ENCODE peak calls at places on chromosomes 2 and 18, in five cellular contexts. O is body of pancreas, S is AG04450, D is heart right ventricle, T is GM20000. X is an unnamed sample.

GRCh38 chr2:196277002-196277401 is 105.6 kb upstream of the STK17B start:
- DNase-seq in O (no peak), S (no peak), D (no peak), T (peak), X (no peak)

GRCh38 chr2:178521304-178522150 is 41.3 kb downstream of the PLEKHA3 start:
- DNase-seq in O (no peak), S (no peak), D (no peak), T (no peak), X (no peak)

GRCh38 chr2:134169788-134170187 is 84.1 kb upstream of the MGAT5 start:
- DNase-seq in O (no peak), S (no peak), D (no peak), T (no peak), X (no peak)

GRCh38 chr2:230537531-230537976 is 121.6 kb downstream of the SP100 start:
- DNase-seq in O (no peak), S (no peak), D (no peak), T (peak), X (no peak)

GRCh38 chr2:73984203-73984921 is at the start of gene TET3:
- DNase-seq in O (peak), S (no peak), D (no peak), T (peak), X (no peak)

GRCh38 chr2:199716807-199717586 is 134.0 kb downstream of the FTCDNL1 start:
- DNase-seq in O (no peak), S (no peak), D (no peak), T (no peak), X (no peak)

GRCh38 chr2:105104208-105104731 is 66.4 kb downstream of the MRPS9 start:
- DNase-seq in O (no peak), S (peak), D (no peak), T (no peak), X (no peak)

GRCh38 chr2:216619411-216620393 is 13.5 kb upstream of the IGFBP2 start:
- DNase-seq in O (no peak), S (no peak), D (no peak), T (no peak), X (no peak)

GRCh38 chr2:43323810-43324588 is 97.6 kb upstream of the ZFP36L2 start:
- DNase-seq in O (peak), S (no peak), D (peak), T (no peak), X (no peak)

GRCh38 chr2:66753247-66754019 is 318.5 kb downstream of the MEIS1 start:
- DNase-seq in O (no peak), S (no peak), D (no peak), T (no peak), X (no peak)

GRCh38 chr2:47520825-47521665 is 118.1 kb downstream of the MSH2 start:
- DNase-seq in O (peak), S (no peak), D (peak), T (peak), X (no peak)

GRCh38 chr2:26380281-26380680 is 21.4 kb upstream of the DRC1 start:
- DNase-seq in O (no peak), S (no peak), D (no peak), T (no peak), X (no peak)

GRCh38 chr2:88590998-88591613 is 36.2 kb downstream of the EIF2AK3 start:
- DNase-seq in O (peak), S (peak), D (peak), T (peak), X (no peak)

GRCh38 chr2:180291552-180292421 is 284.7 kb upstream of the CWC22 start:
- DNase-seq in O (no peak), S (no peak), D (no peak), T (no peak), X (no peak)

GRCh38 chr2:27370816-27371620 is 602 bp downstream of the SNX17 start:
- DNase-seq in O (no peak), S (no peak), D (peak), T (peak), X (no peak)

GRCh38 chr2:20151116-20151571 is 73.8 kb downstream of the SDC1 start:
- DNase-seq in O (no peak), S (no peak), D (no peak), T (peak), X (no peak)

GRCh38 chr2:130349174-130349573 is 6.5 kb downstream of the IMP4 start:
- DNase-seq in O (no peak), S (no peak), D (no peak), T (no peak), X (no peak)

GRCh38 chr2:178363252-178363651 is 87.7 kb downstream of the PRKRA start:
- DNase-seq in O (no peak), S (no peak), D (no peak), T (no peak), X (no peak)

GRCh38 chr2:216474925-216475670 is 23.5 kb upstream of the RPL37A start:
- DNase-seq in O (no peak), S (no peak), D (no peak), T (peak), X (no peak)

GRCh38 chr2:161844845-161845244 is 220.6 kb downstream of the SLC4A10 start:
- DNase-seq in O (no peak), S (no peak), D (no peak), T (no peak), X (no peak)

GRCh38 chr2:179336782-179337534 is 72.3 kb upstream of the SESTD1 start:
- DNase-seq in O (no peak), S (no peak), D (no peak), T (no peak), X (no peak)

GRCh38 chr2:189018636-189019035 is 44.5 kb downstream of the COL3A1 start:
- DNase-seq in O (no peak), S (no peak), D (no peak), T (no peak), X (no peak)

GRCh38 chr2:2229898-2230817 is 100.9 kb downstream of the MYT1L start:
- DNase-seq in O (peak), S (no peak), D (no peak), T (no peak), X (no peak)

GRCh38 chr18:34783485-34783884 is 73.4 kb downstream of the DTNA start:
- DNase-seq in O (no peak), S (no peak), D (no peak), T (no peak), X (no peak)

GRCh38 chr2:21289994-21290393 is 166.2 kb downstream of the TDRD15 start:
- DNase-seq in O (no peak), S (no peak), D (no peak), T (no peak), X (no peak)

GRCh38 chr2:200624660-200625059 is 38.8 kb downstream of the AOX1 start:
- DNase-seq in O (no peak), S (no peak), D (no peak), T (no peak), X (no peak)

GRCh38 chr2:208040199-208041171 is 15.2 kb upstream of the PLEKHM3 start:
- DNase-seq in O (peak), S (peak), D (peak), T (peak), X (no peak)

GRCh38 chr2:227884511-227884947 is 13.1 kb downstream of the DAW1 start:
- DNase-seq in O (peak), S (peak), D (peak), T (peak), X (peak)

GRCh38 chr18:36899289-36899688 is 70.4 kb downstream of the KIAA1328 start:
- DNase-seq in O (no peak), S (no peak), D (no peak), T (no peak), X (no peak)
- TF ChIP-seq CTCF in O (no peak), S (no peak), D (no peak), T (no peak), X (peak)

DNA sequence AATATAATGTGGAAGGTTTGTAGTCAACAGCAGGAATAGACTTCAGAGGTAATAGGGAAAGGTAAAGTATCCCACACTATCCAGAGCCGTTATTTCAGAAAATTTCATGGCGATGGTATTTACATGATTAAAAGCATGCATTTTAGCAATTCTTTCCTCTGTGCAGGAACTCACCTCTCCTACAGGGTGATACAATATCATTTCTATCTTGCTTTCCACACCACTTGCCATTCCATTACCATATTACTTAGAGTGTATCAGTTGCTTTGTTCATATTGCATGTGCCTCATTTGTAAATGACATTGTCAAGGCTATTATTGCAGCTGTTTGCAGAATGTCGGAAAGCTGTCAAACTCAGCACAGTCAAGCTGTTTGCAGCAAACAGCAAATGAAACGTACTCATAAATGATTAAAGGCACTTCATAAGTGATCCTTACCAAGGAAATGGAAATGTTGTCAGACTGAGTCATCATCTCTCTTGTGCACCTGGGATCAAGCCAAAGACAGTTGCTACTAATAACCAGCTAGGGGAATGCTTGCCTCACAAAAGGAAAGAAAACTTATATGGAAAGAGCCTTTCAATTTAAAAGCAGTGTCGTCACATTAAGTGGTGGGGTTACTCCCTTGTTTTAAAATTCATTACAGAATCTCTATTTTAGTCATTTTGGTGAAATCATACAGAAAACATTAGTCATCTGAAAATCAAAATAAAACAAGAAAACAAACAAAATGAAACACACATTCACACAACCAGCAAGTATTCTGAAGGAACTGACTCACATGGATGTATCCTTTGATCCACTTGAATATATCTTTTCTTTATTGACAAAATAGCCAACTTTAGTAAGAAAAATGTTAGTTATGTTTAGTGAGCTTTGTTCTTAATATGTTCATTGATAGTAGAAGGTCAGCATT is 1064.1 kb upstream of the CNTNAP5 start:
- DNase-seq in O (no peak), S (no peak), D (peak), T (no peak), X (no peak)
- TF ChIP-seq CTCF in O (no peak), S (no peak), D (no peak), T (no peak), X (no peak)

DNA sequence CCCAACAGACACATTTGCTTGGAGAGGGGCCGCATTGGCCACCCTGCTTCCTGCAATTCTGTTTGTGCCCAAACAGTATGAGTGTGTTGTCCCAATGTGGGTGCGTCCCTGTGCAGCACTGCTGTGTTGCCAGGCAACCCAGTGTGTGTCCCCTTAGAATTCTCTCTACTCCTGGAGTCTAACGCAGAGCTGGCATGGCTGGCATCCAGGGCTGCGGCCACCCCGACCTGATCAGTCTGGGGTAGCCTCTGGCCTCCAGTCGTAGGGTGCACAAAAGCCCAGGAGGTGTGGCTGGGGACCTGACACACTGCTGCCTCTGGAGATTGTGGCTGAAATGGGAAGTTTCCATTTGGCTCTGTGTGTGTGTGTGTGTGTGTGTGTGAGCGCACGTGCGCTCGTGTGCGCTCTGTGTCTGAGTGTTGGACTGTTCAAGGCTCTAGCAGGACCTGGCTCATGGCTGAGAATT is 48.0 kb downstream of the TEX44 start:
- DNase-seq in O (peak), S (no peak), D (peak), T (no peak), X (no peak)
- TF ChIP-seq CTCF in O (no peak), S (peak), D (peak), T (no peak), X (no peak)

DNA sequence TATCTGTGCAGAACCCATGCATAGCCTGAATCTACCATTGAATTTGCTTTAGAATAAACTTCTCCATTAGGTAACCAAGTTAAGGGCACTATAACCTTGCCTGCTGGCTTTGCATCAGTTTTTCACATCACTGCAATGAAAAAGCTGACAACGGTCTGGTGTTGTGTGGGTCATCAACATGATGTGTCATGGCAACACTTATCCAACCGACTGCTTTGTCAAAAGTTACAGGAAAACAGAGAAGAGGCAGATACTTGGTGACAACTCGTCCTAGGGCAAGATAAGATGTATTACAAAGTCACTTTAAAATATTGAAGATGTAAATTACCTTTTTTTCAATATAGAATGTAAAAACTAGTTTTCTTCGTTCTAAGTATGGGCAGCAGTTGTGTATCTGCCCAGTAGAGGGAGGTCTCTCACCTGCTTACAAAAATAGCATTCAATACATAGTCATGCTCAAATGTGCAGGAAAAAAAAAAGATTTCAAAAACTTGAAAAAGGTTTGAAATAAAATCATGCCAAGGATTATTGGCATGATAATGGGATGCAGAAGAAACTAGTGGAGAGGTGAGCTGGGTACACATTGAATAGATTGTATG is 96.3 kb downstream of the EVA1A start:
- DNase-seq in O (peak), S (no peak), D (no peak), T (no peak), X (no peak)
- TF ChIP-seq CTCF in O (peak), S (peak), D (peak), T (no peak), X (peak)

DNA sequence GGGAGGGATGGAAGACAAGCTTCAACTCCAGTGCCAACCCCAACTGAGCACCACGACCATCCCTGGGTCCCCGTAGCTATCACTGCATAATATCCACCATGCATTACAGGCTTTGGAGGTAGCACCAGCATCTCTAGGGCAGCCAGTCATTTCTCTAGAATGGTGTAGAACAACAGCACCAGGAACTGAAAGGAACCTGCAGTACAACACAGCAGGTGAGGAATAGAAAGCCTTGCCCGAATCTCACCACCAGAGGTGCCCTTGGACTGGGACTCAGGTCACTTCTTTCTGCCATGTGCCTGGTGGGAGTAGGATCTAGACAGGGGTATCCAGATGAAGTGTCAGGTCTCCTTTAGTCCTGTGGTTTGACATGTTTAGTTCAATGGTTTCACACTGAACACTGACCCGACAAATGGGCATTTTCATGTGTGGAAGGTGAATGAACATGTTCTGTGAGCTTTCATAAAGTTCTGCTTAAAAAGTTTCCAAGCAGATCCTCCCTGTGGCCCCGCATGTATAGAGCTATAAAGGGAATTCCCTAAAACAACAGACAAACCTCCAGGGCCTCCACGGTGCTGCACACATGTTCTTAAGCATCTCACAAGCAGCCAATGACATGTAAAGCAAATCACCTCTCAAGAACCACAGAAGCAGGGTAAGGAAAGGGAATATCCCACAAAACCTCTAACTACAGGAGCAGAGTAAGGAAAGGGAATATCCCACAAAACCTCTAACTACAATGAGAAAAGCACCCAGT is 208.3 kb downstream of the AFF3 start:
- DNase-seq in O (no peak), S (no peak), D (no peak), T (no peak), X (no peak)
- TF ChIP-seq CTCF in O (no peak), S (no peak), D (no peak), T (no peak), X (no peak)

GRCh38 chr2:239035997-239036731 is 188.3 kb downstream of the TWIST2 start:
- DNase-seq in O (no peak), S (no peak), D (no peak), T (no peak), X (no peak)

GRCh38 chr2:239038773-239039478 is 191.0 kb downstream of the TWIST2 start:
- DNase-seq in O (no peak), S (no peak), D (no peak), T (no peak), X (no peak)

GRCh38 chr2:239035361-239035814 is 187.5 kb downstream of the TWIST2 start:
- DNase-seq in O (peak), S (no peak), D (peak), T (peak), X (no peak)

GRCh38 chr2:239037559-239037910 is 189.7 kb downstream of the TWIST2 start:
- DNase-seq in O (no peak), S (no peak), D (no peak), T (no peak), X (no peak)

DNA sequence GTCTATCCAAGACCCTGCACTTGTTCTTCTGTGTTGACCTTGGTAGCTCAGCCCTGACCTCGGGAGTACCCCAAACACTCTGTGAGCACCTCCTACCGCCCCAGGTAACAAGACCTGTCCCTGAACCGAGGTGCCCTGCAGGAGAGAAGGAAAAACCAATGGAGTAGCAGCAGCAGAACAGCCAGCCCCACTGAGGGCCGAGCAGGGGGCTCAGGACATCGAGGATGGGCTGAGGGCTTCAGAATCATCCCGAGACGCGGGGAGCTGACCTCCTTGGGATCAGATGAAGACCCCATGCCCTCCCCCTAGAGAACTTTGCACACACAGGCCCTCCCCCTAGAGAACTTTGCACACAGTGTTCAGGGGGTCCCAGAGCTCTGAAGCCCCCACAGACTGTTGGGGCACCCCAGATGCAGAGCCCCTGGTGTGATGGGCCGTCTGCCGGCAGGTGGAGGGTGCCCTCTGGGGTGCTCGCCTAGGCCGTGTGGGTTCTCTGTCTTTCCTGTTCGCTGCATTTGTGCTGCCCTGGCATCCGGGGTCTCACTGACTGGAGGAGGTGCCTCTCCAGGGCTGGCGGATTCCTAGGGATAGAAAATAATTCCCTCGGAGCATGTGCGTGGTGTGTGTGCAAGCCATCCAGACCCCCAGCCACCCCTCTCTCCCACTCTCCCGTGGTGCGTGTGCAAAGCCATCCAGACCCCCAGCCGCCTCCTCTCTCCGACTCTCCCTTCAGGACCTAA is 189.1 kb downstream of the TWIST2 start:
- DNase-seq in O (no peak), S (no peak), D (no peak), T (no peak), X (no peak)
- TF ChIP-seq CTCF in O (no peak), S (no peak), D (no peak), T (no peak), X (no peak)

DNA sequence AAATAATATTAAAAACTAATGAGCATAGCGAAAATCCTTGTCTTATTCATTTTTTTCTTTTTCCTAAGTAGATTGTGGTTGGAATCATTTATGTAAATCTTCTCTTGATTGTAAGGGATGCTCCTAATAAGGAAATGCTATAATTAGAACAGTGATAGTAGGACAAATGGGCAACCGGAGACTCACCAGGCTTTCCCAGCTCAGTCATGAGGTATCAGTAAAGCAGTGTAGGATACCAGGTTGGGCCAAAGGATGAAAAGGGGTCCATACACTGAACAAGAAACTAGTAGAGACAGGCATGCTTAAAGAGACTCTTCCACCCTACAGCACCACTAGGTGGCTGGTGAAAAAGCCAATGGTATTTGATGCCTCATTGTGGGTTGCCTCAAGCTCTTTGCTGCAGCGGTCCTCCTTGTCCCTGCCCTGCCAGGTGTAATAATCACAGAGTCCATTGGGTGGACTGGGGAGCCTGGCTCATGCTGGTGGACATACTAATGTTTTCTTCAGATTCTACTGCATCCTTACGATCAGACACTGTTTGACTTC is 71.4 kb upstream of the FAM98A start:
- DNase-seq in O (no peak), S (no peak), D (no peak), T (no peak), X (no peak)
- TF ChIP-seq CTCF in O (no peak), S (peak), D (no peak), T (no peak), X (peak)

GRCh38 chr2:15665943-15666460 is 74.3 kb downstream of the DDX1 start:
- DNase-seq in O (no peak), S (no peak), D (no peak), T (no peak), X (no peak)

GRCh38 chr2:15666776-15667578 is 75.3 kb downstream of the DDX1 start:
- DNase-seq in O (no peak), S (no peak), D (no peak), T (no peak), X (no peak)

GRCh38 chr2:15664273-15665066 is 72.8 kb downstream of the DDX1 start:
- DNase-seq in O (no peak), S (no peak), D (no peak), T (no peak), X (no peak)

GRCh38 chr2:15663802-15664201 is 72.1 kb downstream of the DDX1 start:
- DNase-seq in O (no peak), S (no peak), D (no peak), T (no peak), X (no peak)

GRCh38 chr2:15665067-15665942 is 73.6 kb downstream of the DDX1 start:
- DNase-seq in O (no peak), S (no peak), D (no peak), T (no peak), X (no peak)
- TF ChIP-seq CTCF in O (no peak), S (no peak), D (no peak), T (no peak), X (no peak)